ENCODE peak calls at places on chromosome 9, in five cellular contexts. One of them, this sample, is unnamed.

GRCh38 chr9:91857831-91858669 is 92.0 kb downstream of the ROR2 start:
- DNase-seq in NCI-H1048: no peak
- DNase-seq in Right ventricle myocardium superior: no peak
- DNase-seq in adrenal gland: no peak
- DNase-seq in GM13977: no peak
- DNase-seq in this sample: no peak

GRCh38 chr9:112013261-112013660 is 116.6 kb downstream of the UGCG start:
- DNase-seq in adrenal gland: no peak
- DNase-seq in GM13977: no peak
- DNase-seq in NCI-H1048: no peak
- DNase-seq in Right ventricle myocardium superior: no peak
- DNase-seq in this sample: no peak

GRCh38 chr9:123710299-123710698 is 219.6 kb downstream of the DENND1A start:
- DNase-seq in GM13977: peak; percentile 36
- DNase-seq in NCI-H1048: no peak
- DNase-seq in Right ventricle myocardium superior: no peak
- DNase-seq in adrenal gland: no peak
- DNase-seq in this sample: no peak

GRCh38 chr9:81893929-81894328 is 34.3 kb upstream of the SPATA31D4 start:
- DNase-seq in adrenal gland: no peak
- DNase-seq in GM13977: no peak
- DNase-seq in Right ventricle myocardium superior: no peak
- DNase-seq in NCI-H1048: no peak
- DNase-seq in this sample: no peak

GRCh38 chr9:88949425-88949824 is 41.8 kb upstream of the S1PR3 start:
- DNase-seq in NCI-H1048: no peak
- DNase-seq in adrenal gland: peak; percentile 45
- DNase-seq in GM13977: no peak
- DNase-seq in Right ventricle myocardium superior: peak; percentile 61
- DNase-seq in this sample: no peak

GRCh38 chr9:91811024-91811909 is 138.8 kb downstream of the ROR2 start:
- DNase-seq in adrenal gland: no peak
- DNase-seq in NCI-H1048: no peak
- DNase-seq in GM13977: no peak
- DNase-seq in Right ventricle myocardium superior: no peak
- DNase-seq in this sample: no peak

GRCh38 chr9:20988061-20988460 is 43.4 kb downstream of the HACD4 start:
- DNase-seq in Right ventricle myocardium superior: no peak
- DNase-seq in GM13977: no peak
- DNase-seq in adrenal gland: no peak
- DNase-seq in NCI-H1048: no peak
- DNase-seq in this sample: no peak

GRCh38 chr9:113343732-113344231 is 3.7 kb upstream of the WDR31 start:
- DNase-seq in NCI-H1048: no peak
- DNase-seq in GM13977: no peak
- DNase-seq in Right ventricle myocardium superior: peak; percentile 74
- DNase-seq in adrenal gland: peak; percentile 96
- DNase-seq in this sample: peak; percentile 27

GRCh38 chr9:20684865-20685696 is 1.0 kb downstream of the FOCAD start:
- DNase-seq in GM13977: peak; percentile 21
- DNase-seq in adrenal gland: no peak
- DNase-seq in NCI-H1048: no peak
- DNase-seq in Right ventricle myocardium superior: no peak
- DNase-seq in this sample: no peak

GRCh38 chr9:126982215-126983002 is 67.8 kb downstream of the RALGPS1 start:
- DNase-seq in NCI-H1048: no peak
- DNase-seq in Right ventricle myocardium superior: no peak
- DNase-seq in adrenal gland: no peak
- DNase-seq in GM13977: no peak
- DNase-seq in this sample: no peak

GRCh38 chr9:83304686-83305085 is 233.5 kb downstream of the FRMD3 start:
- DNase-seq in adrenal gland: peak; percentile 88
- DNase-seq in NCI-H1048: no peak
- DNase-seq in Right ventricle myocardium superior: peak; percentile 91
- DNase-seq in GM13977: no peak
- DNase-seq in this sample: peak; percentile 87

GRCh38 chr9:35690447-35691324 is 961 bp upstream of the TPM2 start:
- DNase-seq in Right ventricle myocardium superior: peak; percentile 89
- DNase-seq in GM13977: peak; percentile 72
- DNase-seq in NCI-H1048: no peak
- DNase-seq in adrenal gland: peak; percentile 75
- DNase-seq in this sample: peak; percentile 86

GRCh38 chr9:5442400-5443011 is 4.8 kb upstream of the PLGRKT start:
- DNase-seq in GM13977: no peak
- DNase-seq in Right ventricle myocardium superior: no peak
- DNase-seq in NCI-H1048: no peak
- DNase-seq in adrenal gland: peak; percentile 64
- DNase-seq in this sample: no peak

GRCh38 chr9:122200960-122201635 is 27.7 kb downstream of the LHX6 start:
- DNase-seq in GM13977: no peak
- DNase-seq in NCI-H1048: no peak
- DNase-seq in Right ventricle myocardium superior: no peak
- DNase-seq in adrenal gland: no peak
- DNase-seq in this sample: peak; percentile 58